ENCODE peak calls at places on chromosomes 1 and 21, in eight cellular contexts. One of them, this sample, is unnamed.

GRCh38 chr1:172917972-172918371 is 132.8 kb downstream of the TNFSF18 start:
- DNase-seq in hepatocyte: peak; percentile 45
- DNase-seq in iPS-NIHi11: peak; percentile 22
- DNase-seq in COR-L47: no peak
- DNase-seq in activated T-helper 1 cell treated with anti-CD3 and anti-CD28 coated beads, Interleukin-2, amount 50 U/mL, for 16 hours: no peak
- DNase-seq in activated CD4-positive, alpha-beta T cell treated with anti-CD3 and anti-CD28 coated beads for 48 hours: no peak
- DNase-seq in NCI-H446: no peak
- DNase-seq in Calu3: peak; percentile 56
- DNase-seq in this sample: peak; percentile 99

GRCh38 chr1:110130989-110131388 is 18.7 kb downstream of the UBL4B start:
- DNase-seq in hepatocyte: no peak
- DNase-seq in iPS-NIHi11: no peak
- DNase-seq in COR-L47: peak; percentile 17
- DNase-seq in activated T-helper 1 cell treated with anti-CD3 and anti-CD28 coated beads, Interleukin-2, amount 50 U/mL, for 16 hours: no peak
- DNase-seq in activated CD4-positive, alpha-beta T cell treated with anti-CD3 and anti-CD28 coated beads for 48 hours: no peak
- DNase-seq in NCI-H446: no peak
- DNase-seq in Calu3: no peak
- DNase-seq in this sample: no peak

GRCh38 chr1:181251713-181252075 is 163.2 kb downstream of the IER5 start:
- DNase-seq in hepatocyte: no peak
- DNase-seq in iPS-NIHi11: no peak
- DNase-seq in COR-L47: peak; percentile 46
- DNase-seq in activated T-helper 1 cell treated with anti-CD3 and anti-CD28 coated beads, Interleukin-2, amount 50 U/mL, for 16 hours: no peak
- DNase-seq in activated CD4-positive, alpha-beta T cell treated with anti-CD3 and anti-CD28 coated beads for 48 hours: no peak
- DNase-seq in NCI-H446: no peak
- DNase-seq in Calu3: no peak
- DNase-seq in this sample: peak; percentile 37

GRCh38 chr1:230760360-230760827 is 13.2 kb downstream of the CAPN9 start:
- DNase-seq in hepatocyte: peak; percentile 45
- DNase-seq in iPS-NIHi11: peak; percentile 32
- DNase-seq in COR-L47: no peak
- DNase-seq in activated T-helper 1 cell treated with anti-CD3 and anti-CD28 coated beads, Interleukin-2, amount 50 U/mL, for 16 hours: no peak
- DNase-seq in activated CD4-positive, alpha-beta T cell treated with anti-CD3 and anti-CD28 coated beads for 48 hours: no peak
- DNase-seq in NCI-H446: no peak
- DNase-seq in Calu3: peak; percentile 49
- DNase-seq in this sample: no peak

GRCh38 chr21:32320726-32321125 is 22.1 kb downstream of the MRAP start:
- DNase-seq in hepatocyte: no peak
- DNase-seq in iPS-NIHi11: no peak
- DNase-seq in COR-L47: no peak
- DNase-seq in activated T-helper 1 cell treated with anti-CD3 and anti-CD28 coated beads, Interleukin-2, amount 50 U/mL, for 16 hours: no peak
- DNase-seq in activated CD4-positive, alpha-beta T cell treated with anti-CD3 and anti-CD28 coated beads for 48 hours: no peak
- DNase-seq in NCI-H446: no peak
- DNase-seq in Calu3: no peak
- DNase-seq in this sample: no peak

GRCh38 chr1:17640975-17641374 is 101.5 kb downstream of the ARHGEF10L start:
- DNase-seq in hepatocyte: no peak
- DNase-seq in iPS-NIHi11: no peak
- DNase-seq in COR-L47: no peak
- DNase-seq in activated T-helper 1 cell treated with anti-CD3 and anti-CD28 coated beads, Interleukin-2, amount 50 U/mL, for 16 hours: no peak
- DNase-seq in activated CD4-positive, alpha-beta T cell treated with anti-CD3 and anti-CD28 coated beads for 48 hours: no peak
- DNase-seq in NCI-H446: no peak
- DNase-seq in Calu3: no peak
- DNase-seq in this sample: no peak

GRCh38 chr21:46636550-46637289 is 1.2 kb downstream of the PRMT2 start:
- DNase-seq in hepatocyte: no peak
- DNase-seq in iPS-NIHi11: no peak
- DNase-seq in COR-L47: no peak
- DNase-seq in activated T-helper 1 cell treated with anti-CD3 and anti-CD28 coated beads, Interleukin-2, amount 50 U/mL, for 16 hours: no peak
- DNase-seq in activated CD4-positive, alpha-beta T cell treated with anti-CD3 and anti-CD28 coated beads for 48 hours: no peak
- DNase-seq in NCI-H446: no peak
- DNase-seq in Calu3: no peak
- DNase-seq in this sample: no peak

GRCh38 chr1:25771246-25772114 is 28.5 kb upstream of the SELENON start:
- DNase-seq in hepatocyte: peak; percentile 76
- DNase-seq in iPS-NIHi11: peak; percentile 80
- DNase-seq in COR-L47: no peak
- DNase-seq in activated T-helper 1 cell treated with anti-CD3 and anti-CD28 coated beads, Interleukin-2, amount 50 U/mL, for 16 hours: no peak
- DNase-seq in activated CD4-positive, alpha-beta T cell treated with anti-CD3 and anti-CD28 coated beads for 48 hours: peak; percentile 53
- DNase-seq in NCI-H446: peak; percentile 37
- DNase-seq in Calu3: no peak
- DNase-seq in this sample: no peak

GRCh38 chr1:230596306-230596705 is 46.0 kb upstream of the COG2 start:
- DNase-seq in hepatocyte: no peak
- DNase-seq in iPS-NIHi11: no peak
- DNase-seq in COR-L47: no peak
- DNase-seq in activated T-helper 1 cell treated with anti-CD3 and anti-CD28 coated beads, Interleukin-2, amount 50 U/mL, for 16 hours: no peak
- DNase-seq in activated CD4-positive, alpha-beta T cell treated with anti-CD3 and anti-CD28 coated beads for 48 hours: no peak
- DNase-seq in NCI-H446: no peak
- DNase-seq in Calu3: no peak
- DNase-seq in this sample: no peak

GRCh38 chr1:212354464-212354863 is 60.2 kb downstream of the PACC1 start:
- DNase-seq in hepatocyte: no peak
- DNase-seq in iPS-NIHi11: no peak
- DNase-seq in COR-L47: no peak
- DNase-seq in activated T-helper 1 cell treated with anti-CD3 and anti-CD28 coated beads, Interleukin-2, amount 50 U/mL, for 16 hours: no peak
- DNase-seq in activated CD4-positive, alpha-beta T cell treated with anti-CD3 and anti-CD28 coated beads for 48 hours: no peak
- DNase-seq in NCI-H446: no peak
- DNase-seq in Calu3: no peak
- DNase-seq in this sample: no peak

GRCh38 chr1:199843856-199844255 is 183.7 kb upstream of the NR5A2 start:
- DNase-seq in hepatocyte: no peak
- DNase-seq in iPS-NIHi11: no peak
- DNase-seq in COR-L47: no peak
- DNase-seq in activated T-helper 1 cell treated with anti-CD3 and anti-CD28 coated beads, Interleukin-2, amount 50 U/mL, for 16 hours: no peak
- DNase-seq in activated CD4-positive, alpha-beta T cell treated with anti-CD3 and anti-CD28 coated beads for 48 hours: no peak
- DNase-seq in NCI-H446: no peak
- DNase-seq in Calu3: no peak
- DNase-seq in this sample: no peak

GRCh38 chr1:16617778-16618580 is 4.6 kb upstream of the NBPF1 start:
- DNase-seq in hepatocyte: no peak
- DNase-seq in iPS-NIHi11: no peak
- DNase-seq in COR-L47: no peak
- DNase-seq in activated T-helper 1 cell treated with anti-CD3 and anti-CD28 coated beads, Interleukin-2, amount 50 U/mL, for 16 hours: no peak
- DNase-seq in activated CD4-positive, alpha-beta T cell treated with anti-CD3 and anti-CD28 coated beads for 48 hours: no peak
- DNase-seq in NCI-H446: no peak
- DNase-seq in Calu3: no peak
- DNase-seq in this sample: no peak

GRCh38 chr1:1353389-1354151 is 4.4 kb upstream of the DVL1 start:
- DNase-seq in hepatocyte: no peak
- DNase-seq in iPS-NIHi11: no peak
- DNase-seq in COR-L47: peak; percentile 29
- DNase-seq in activated T-helper 1 cell treated with anti-CD3 and anti-CD28 coated beads, Interleukin-2, amount 50 U/mL, for 16 hours: no peak
- DNase-seq in activated CD4-positive, alpha-beta T cell treated with anti-CD3 and anti-CD28 coated beads for 48 hours: no peak
- DNase-seq in NCI-H446: no peak
- DNase-seq in Calu3: no peak
- DNase-seq in this sample: no peak

GRCh38 chr1:12409676-12410075 is 179.8 kb downstream of the VPS13D start:
- DNase-seq in hepatocyte: peak; percentile 34
- DNase-seq in iPS-NIHi11: no peak
- DNase-seq in COR-L47: no peak
- DNase-seq in activated T-helper 1 cell treated with anti-CD3 and anti-CD28 coated beads, Interleukin-2, amount 50 U/mL, for 16 hours: no peak
- DNase-seq in activated CD4-positive, alpha-beta T cell treated with anti-CD3 and anti-CD28 coated beads for 48 hours: no peak
- DNase-seq in NCI-H446: no peak
- DNase-seq in Calu3: no peak
- DNase-seq in this sample: no peak

This sample was measured in foreskin keratinocyte.